ENCODE peak calls at places on chromosomes 11 and 22, in six cellular contexts. D is K562, C is GM12878, N is A549, H is endothelial cell of umbilical vein, J is HepG2. L is an unnamed sample.

GRCh38 chr11:17343907-17344306 is 7.7 kb upstream of the NCR3LG1 start:
- DNase-seq in N (no peak), C (no peak), J (no peak), H (no peak), D (no peak), L (no peak)

GRCh38 chr22:23893957-23894709 is at the start of gene MIF:
- DNase-seq in D (peak), J (peak), C (peak), N (peak), H (peak), L (peak)

GRCh38 chr22:25169278-25170031 is 30.2 kb upstream of the CRYBB3 start:
- DNase-seq in H (no peak), J (peak), D (no peak), N (no peak), C (no peak), L (no peak)

GRCh38 chr11:7599209-7599608 is 74.1 kb downstream of the CYB5R2 start:
- DNase-seq in C (no peak), N (no peak), H (peak), J (no peak), D (no peak), L (no peak)

GRCh38 chr22:49936018-49936972 is 17.9 kb downstream of the CRELD2 start:
- DNase-seq in H (peak), N (no peak), D (peak), J (peak), C (peak), L (peak)

GRCh38 chr11:98099371-98099770 is 921.4 kb upstream of the CNTN5 start:
- DNase-seq in D (no peak), C (no peak), J (no peak), H (no peak), N (no peak), L (no peak)

GRCh38 chr11:44319170-44319551 is 9.2 kb upstream of the ALX4 start:
- DNase-seq in H (no peak), J (no peak), D (no peak), N (no peak), C (no peak), L (no peak)

GRCh38 chr11:11334607-11335006 is 18.4 kb downstream of the CSNK2A3 start:
- DNase-seq in J (no peak), D (no peak), C (no peak), N (no peak), H (no peak), L (no peak)

GRCh38 chr22:38172016-38172431 is 9.6 kb downstream of the PLA2G6 start:
- DNase-seq in D (no peak), N (no peak), C (no peak), J (no peak), H (peak), L (no peak)

GRCh38 chr11:10394229-10395100 is 60.6 kb upstream of the AMPD3 start:
- DNase-seq in C (no peak), N (peak), D (no peak), J (peak), H (no peak), L (no peak)

GRCh38 chr11:83265331-83265730 is 20.8 kb downstream of the CCDC90B start:
- DNase-seq in D (no peak), J (no peak), H (no peak), N (no peak), C (no peak), L (no peak)

GRCh38 chr11:8812438-8812837 is 98.6 kb upstream of the AKIP1 start:
- DNase-seq in D (no peak), N (no peak), J (peak), C (no peak), H (no peak), L (peak)

GRCh38 chr11:110858556-110858921 is 146.3 kb upstream of the ARHGAP20 start:
- DNase-seq in D (no peak), H (no peak), J (no peak), C (no peak), N (no peak), L (no peak)

GRCh38 chr22:26763633-26764295 is 106.4 kb downstream of the MIAT start:
- DNase-seq in J (peak), H (no peak), C (no peak), D (no peak), N (peak), L (no peak)

GRCh38 chr11:69049490-69049867 is 747 bp downstream of the TPCN2 start:
- DNase-seq in N (peak), D (peak), H (no peak), J (no peak), C (no peak), L (peak)

GRCh38 chr11:68383976-68384501 is 71.6 kb downstream of the LRP5 start:
- DNase-seq in J (peak), D (peak), C (no peak), H (peak), N (peak), L (peak)

GRCh38 chr11:27619039-27619438 is 81.2 kb downstream of the BDNF start:
- DNase-seq in H (no peak), D (no peak), N (no peak), J (no peak), C (no peak), L (no peak)

GRCh38 chr11:94196363-94196762 is 67.7 kb downstream of the PANX1 start:
- DNase-seq in N (no peak), J (no peak), H (no peak), D (no peak), C (no peak), L (no peak)

GRCh38 chr11:76652989-76653673 is 17.4 kb downstream of the LRRC32 start:
- DNase-seq in C (no peak), D (no peak), J (no peak), H (no peak), N (no peak), L (no peak)

GRCh38 chr22:41563051-41563711 is 2.4 kb downstream of the CSDC2 start:
- DNase-seq in J (peak), D (peak), C (no peak), N (peak), H (peak), L (peak)

GRCh38 chr11:102007567-102008437 is 39.4 kb upstream of the CFAP300 start:
- DNase-seq in J (peak), N (peak), C (peak), D (peak), H (peak), L (peak)

GRCh38 chr11:47264119-47264915 is 5.6 kb upstream of the MADD start:
- DNase-seq in J (no peak), H (no peak), D (no peak), C (no peak), N (no peak), L (no peak)

GRCh38 chr11:27213232-27213660 is 149.8 kb downstream of the CCDC34 start:
- DNase-seq in J (no peak), H (peak), N (no peak), C (peak), D (no peak), L (no peak)

GRCh38 chr11:24779791-24780190 is 282.9 kb downstream of the LUZP2 start:
- DNase-seq in D (no peak), C (no peak), J (no peak), H (peak), N (no peak), L (no peak)

GRCh38 chr11:61744181-61744580 is 8.3 kb upstream of the MYRF start:
- DNase-seq in N (no peak), H (no peak), D (no peak), J (no peak), C (no peak), L (no peak)
- TF ChIP-seq POLR2A in N (no peak), H (no peak), D (no peak), J (no peak), C (no peak), L (no peak)

GRCh38 chr11:133955945-133956421 is 785 bp downstream of the IGSF9B start:
- DNase-seq in J (no peak), D (no peak), C (no peak), H (no peak), N (no peak), L (no peak)
- TF ChIP-seq MYC in J (no peak), D (no peak), C (no peak), H (no peak), N (no peak), L (no peak)

GRCh38 chr11:35270342-35270741 is 131.4 kb downstream of the CD44 start:
- DNase-seq in C (no peak), D (no peak), J (no peak), N (no peak), H (no peak), L (no peak)

GRCh38 chr11:35271031-35271430 is 132.1 kb downstream of the CD44 start:
- DNase-seq in H (no peak), C (no peak), D (no peak), N (no peak), J (no peak), L (no peak)

GRCh38 chr11:35275808-35276170 is 136.8 kb downstream of the CD44 start:
- DNase-seq in C (no peak), J (no peak), H (no peak), D (no peak), N (no peak), L (no peak)

GRCh38 chr11:35274909-35275807 is 136.2 kb downstream of the CD44 start:
- DNase-seq in N (peak), H (no peak), J (peak), D (no peak), C (no peak), L (no peak)

DNA sequence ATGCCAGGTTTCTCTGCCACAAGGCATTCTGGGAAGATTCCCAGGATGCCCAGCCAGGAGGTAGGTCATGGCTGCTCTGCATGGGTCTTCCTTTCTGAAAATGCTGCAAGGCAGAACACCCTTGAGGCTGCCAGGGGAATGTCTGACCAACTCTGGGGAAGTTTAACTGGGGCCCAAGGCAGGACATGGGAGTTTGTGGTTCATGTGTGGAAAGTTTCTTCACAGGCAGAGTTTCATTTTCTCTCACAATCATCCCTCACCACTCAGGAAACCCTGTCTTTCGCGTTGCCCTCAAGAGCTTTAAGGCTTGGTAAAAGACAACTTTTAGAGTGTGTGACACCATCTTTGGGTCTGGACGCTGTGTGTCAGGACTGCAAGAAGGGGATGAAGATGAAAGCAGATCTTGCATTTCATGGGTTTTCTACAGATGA is 133.4 kb downstream of the CD44 start:
- DNase-seq in H (no peak), N (no peak), D (no peak), J (no peak), C (peak), L (no peak)
- TF ChIP-seq CTCF in H (no peak), N (no peak), D (no peak), J (no peak), C (peak), L (no peak)

DNA sequence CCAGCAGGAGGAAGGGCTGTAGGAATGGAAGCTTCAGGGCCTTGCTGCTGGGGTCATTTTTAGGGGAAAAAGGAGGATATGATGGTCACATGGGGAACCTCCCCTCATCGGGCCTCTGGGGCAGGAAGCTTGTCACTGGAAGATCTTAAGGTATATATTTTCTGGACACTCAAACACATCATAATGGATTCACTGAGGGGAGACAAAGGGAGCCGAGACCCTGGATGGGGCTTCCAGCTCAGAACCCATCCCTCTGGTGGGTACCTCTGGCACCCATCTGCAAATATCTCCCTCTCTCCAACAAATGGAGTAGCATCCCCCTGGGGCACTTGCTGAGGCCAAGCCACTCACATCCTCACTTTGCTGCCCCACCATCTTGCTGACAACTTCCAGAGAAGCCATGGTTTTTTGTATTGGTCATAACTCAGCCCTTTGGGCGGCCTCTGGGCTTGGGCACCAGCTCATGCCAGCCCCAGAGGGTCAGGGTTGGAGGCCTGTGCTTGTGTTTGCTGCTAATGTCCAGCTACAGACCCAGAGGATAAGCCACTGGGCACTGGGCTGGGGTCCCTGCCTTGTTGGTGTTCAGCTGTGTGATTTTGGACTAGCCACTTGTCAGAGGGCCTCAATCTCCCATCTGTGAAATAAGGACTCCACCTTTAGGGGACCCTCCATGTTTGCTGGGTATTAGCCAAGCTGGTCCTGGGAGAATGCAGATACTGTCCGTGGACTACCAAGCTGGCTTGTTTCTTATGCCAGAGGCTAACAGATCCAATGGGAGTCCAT is 14.1 kb downstream of the IL10RA start:
- DNase-seq in J (no peak), C (no peak), D (no peak), H (no peak), N (no peak), L (no peak)
- TF ChIP-seq POLR2A in J (no peak), C (no peak), D (no peak), H (no peak), N (no peak), L (no peak)

GRCh38 chr11:2271077-2271326 is 614 bp upstream of the ASCL2 start:
- DNase-seq in J (no peak), H (no peak), N (no peak), C (no peak), D (no peak), L (no peak)
- TF ChIP-seq MYC in J (no peak), H (no peak), N (no peak), C (no peak), D (no peak), L (no peak)

DNA sequence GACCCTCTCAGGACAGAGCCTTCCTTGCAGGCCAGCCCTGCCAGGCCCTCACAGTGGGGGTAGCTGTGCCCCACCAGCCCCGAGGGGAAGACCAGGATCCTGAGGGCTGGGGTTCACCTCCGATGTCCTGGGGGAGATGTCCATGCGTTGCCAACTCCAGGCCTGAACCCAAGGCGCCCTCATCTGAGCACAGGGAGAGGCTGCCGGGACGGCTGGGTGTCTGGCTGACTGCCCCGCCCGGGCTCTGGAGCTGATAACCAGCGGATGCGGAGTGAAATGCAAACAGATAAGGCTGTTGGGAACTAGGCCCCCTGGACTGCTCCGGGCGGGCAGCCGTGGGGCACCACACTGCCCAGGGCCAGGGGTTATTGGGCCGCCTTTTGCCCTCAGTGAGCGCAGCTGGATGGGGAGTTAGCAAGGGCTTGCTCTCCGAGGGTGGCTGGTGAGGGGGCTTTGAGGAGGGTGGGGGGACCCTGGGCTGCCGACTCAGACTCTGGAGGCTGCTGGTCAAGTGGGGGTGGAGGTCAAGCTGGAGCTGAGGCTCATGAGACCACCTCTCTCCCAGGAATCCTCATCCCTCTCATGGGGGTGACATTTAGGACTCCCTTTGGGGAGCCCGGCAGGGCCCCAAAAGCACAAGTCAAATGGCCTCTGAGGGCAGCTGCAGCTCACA is 5.6 kb upstream of the MUC6 start:
- DNase-seq in C (no peak), D (peak), J (peak), N (peak), H (no peak), L (no peak)
- TF ChIP-seq CTCF in C (no peak), D (peak), J (peak), N (no peak), H (no peak), L (no peak)

L was measured in NB4.